ENCODE peak calls at places on chromosomes 16 and 17, in nine cellular contexts. J, O, E, B, W, N, F, P and S are unnamed samples.

GRCh38 chr17:80855968-80856862 is 135.4 kb upstream of the CHMP6 start:
- DNase-seq in J (peak), O (no peak), E (no peak), B (peak), W (no peak), N (no peak), F (peak), P (peak), S (no peak)

GRCh38 chr16:83231771-83232170 is 576.0 kb upstream of the HSBP1 start:
- DNase-seq in J (peak), O (no peak), E (no peak), B (no peak), W (no peak), N (no peak), F (peak), P (no peak), S (no peak)

GRCh38 chr16:84454611-84455010 is 49.8 kb downstream of the MEAK7 start:
- DNase-seq in J (no peak), O (no peak), E (peak), B (no peak), W (no peak), N (no peak), F (no peak), P (no peak), S (no peak)

GRCh38 chr16:31357324-31358156 is 2.6 kb downstream of the ITGAX start:
- DNase-seq in J (no peak), O (no peak), E (no peak), B (no peak), W (no peak), N (no peak), F (no peak), P (no peak), S (no peak)

GRCh38 chr17:385195-385835 is 32.7 kb upstream of the RPH3AL start:
- DNase-seq in J (no peak), O (peak), E (peak), B (no peak), W (no peak), N (no peak), F (no peak), P (no peak), S (peak)

GRCh38 chr16:2813661-2814288 is 3.3 kb upstream of the PRSS21 start:
- DNase-seq in J (no peak), O (no peak), E (peak), B (no peak), W (no peak), N (no peak), F (no peak), P (no peak), S (no peak)

GRCh38 chr17:29927546-29927945 is 2.5 kb downstream of the SSH2 start:
- DNase-seq in J (peak), O (no peak), E (no peak), B (no peak), W (no peak), N (no peak), F (no peak), P (no peak), S (no peak)

GRCh38 chr16:78837706-78838105 is 738.3 kb downstream of the WWOX start:
- DNase-seq in J (no peak), O (no peak), E (no peak), B (no peak), W (no peak), N (no peak), F (no peak), P (no peak), S (no peak)

GRCh38 chr16:35525979-35526590 is 2066.7 kb downstream of the TP53TG3F start:
- DNase-seq in J (no peak), O (no peak), E (no peak), B (no peak), W (no peak), N (no peak), F (no peak), P (no peak), S (peak)

GRCh38 chr17:17737938-17738894 is 57.0 kb downstream of the RAI1 start:
- DNase-seq in J (peak), O (no peak), E (peak), B (no peak), W (no peak), N (no peak), F (peak), P (no peak), S (no peak)

GRCh38 chr17:78381601-78382168 is 3.2 kb downstream of the PGS1 start:
- DNase-seq in J (no peak), O (no peak), E (no peak), B (peak), W (no peak), N (no peak), F (peak), P (peak), S (no peak)

GRCh38 chr17:80254396-80255241 is 6.0 kb upstream of the RNF213 start:
- DNase-seq in J (peak), O (peak), E (no peak), B (peak), W (no peak), N (no peak), F (peak), P (peak), S (peak)

GRCh38 chr16:66003196-66003595 is 363.3 kb upstream of the CDH5 start:
- DNase-seq in J (peak), O (no peak), E (no peak), B (no peak), W (no peak), N (no peak), F (peak), P (no peak), S (no peak)

GRCh38 chr17:75950850-75951554 is 10.2 kb upstream of the FBF1 start:
- DNase-seq in J (peak), O (no peak), E (no peak), B (no peak), W (peak), N (no peak), F (no peak), P (peak), S (no peak)

GRCh38 chr17:41352597-41353366 is 2.2 kb upstream of the KRT33A start:
- DNase-seq in J (peak), O (no peak), E (no peak), B (no peak), W (no peak), N (no peak), F (no peak), P (no peak), S (no peak)

GRCh38 chr17:8226536-8227237 is 16.3 kb upstream of the AURKB start:
- DNase-seq in J (peak), O (no peak), E (peak), B (peak), W (peak), N (no peak), F (peak), P (peak), S (no peak)

GRCh38 chr17:31597646-31598387 is 206.3 kb downstream of the RAB11FIP4 start:
- DNase-seq in J (no peak), O (no peak), E (no peak), B (no peak), W (no peak), N (no peak), F (no peak), P (no peak), S (no peak)

GRCh38 chr17:8954339-8954738 is 11.2 kb downstream of the PIK3R5 start:
- DNase-seq in J (no peak), O (peak), E (peak), B (peak), W (peak), N (no peak), F (no peak), P (no peak), S (no peak)

GRCh38 chr16:70594569-70594968 is 51.8 kb upstream of the IL34 start:
- DNase-seq in J (no peak), O (no peak), E (peak), B (no peak), W (no peak), N (no peak), F (no peak), P (no peak), S (no peak)

GRCh38 chr17:59361386-59361785 is 29.9 kb downstream of the YPEL2 start:
- DNase-seq in J (peak), O (no peak), E (no peak), B (no peak), W (no peak), N (no peak), F (peak), P (no peak), S (no peak)

GRCh38 chr17:77388384-77389306 is 247.9 kb downstream of the SEC14L1 start:
- DNase-seq in J (no peak), O (no peak), E (no peak), B (no peak), W (no peak), N (no peak), F (no peak), P (no peak), S (no peak)

GRCh38 chr16:82043680-82044584 is 8.9 kb downstream of the HSD17B2 start:
- DNase-seq in J (peak), O (no peak), E (no peak), B (no peak), W (no peak), N (no peak), F (peak), P (no peak), S (no peak)

GRCh38 chr17:15323147-15323546 is 18.2 kb downstream of the TEKT3 start:
- DNase-seq in J (no peak), O (no peak), E (no peak), B (no peak), W (no peak), N (no peak), F (no peak), P (no peak), S (no peak)

GRCh38 chr17:50060951-50061712 is 5.2 kb downstream of the ITGA3 start:
- DNase-seq in J (peak), O (no peak), E (peak), B (no peak), W (no peak), N (no peak), F (peak), P (no peak), S (no peak)